ENCODE peak calls at places on chromosomes 1 and 21, in five cellular contexts. One of them, this sample, is unnamed. For H3K4me1, the result is how much of the 10 kb centered on the place peaks cover.

GRCh38 chr1:23791434-23792047 is 596 bp downstream of the LYPLA2 start:
- DNase-seq in SJSA1: peak
- DNase-seq in lower lobe of right lung: peak
- DNase-seq in suprapubic skin: no peak
- DNase-seq in hepatocyte: peak
- DNase-seq in this sample: no peak

GRCh38 chr1:227789042-227789880 is 26.2 kb upstream of the PRSS38 start:
- DNase-seq in SJSA1: no peak
- DNase-seq in suprapubic skin: peak
- DNase-seq in lower lobe of right lung: no peak
- DNase-seq in hepatocyte: no peak
- DNase-seq in this sample: peak

GRCh38 chr1:117563492-117563875 is 42.4 kb upstream of the TENT5C start:
- DNase-seq in SJSA1: no peak
- DNase-seq in lower lobe of right lung: no peak
- DNase-seq in hepatocyte: no peak
- DNase-seq in suprapubic skin: no peak
- DNase-seq in this sample: no peak

GRCh38 chr21:37087188-37087587 is 14.1 kb downstream of the TTC3 start:
- DNase-seq in hepatocyte: peak
- DNase-seq in suprapubic skin: no peak
- DNase-seq in SJSA1: peak
- DNase-seq in lower lobe of right lung: no peak
- DNase-seq in this sample: no peak

GRCh38 chr1:115929846-115930245 is 46.5 kb upstream of the SLC22A15 start:
- DNase-seq in lower lobe of right lung: no peak
- DNase-seq in SJSA1: peak
- DNase-seq in suprapubic skin: no peak
- DNase-seq in hepatocyte: peak
- DNase-seq in this sample: no peak

GRCh38 chr21:42865361-42866160 is 13.8 kb downstream of the WDR4 start:
- DNase-seq in lower lobe of right lung: peak
- DNase-seq in hepatocyte: no peak
- DNase-seq in SJSA1: no peak
- DNase-seq in suprapubic skin: no peak
- DNase-seq in this sample: peak

GRCh38 chr1:233020441-233020840 is 70.0 kb downstream of the NTPCR start:
- DNase-seq in hepatocyte: no peak
- DNase-seq in suprapubic skin: no peak
- DNase-seq in SJSA1: peak
- DNase-seq in lower lobe of right lung: no peak
- DNase-seq in this sample: peak

GRCh38 chr1:165075725-165076370 is 280.7 kb downstream of the LMX1A start:
- DNase-seq in lower lobe of right lung: no peak
- DNase-seq in hepatocyte: peak
- DNase-seq in suprapubic skin: no peak
- DNase-seq in SJSA1: peak
- DNase-seq in this sample: no peak

GRCh38 chr1:98327151-98327918 is 334.2 kb upstream of the SNX7 start:
- DNase-seq in suprapubic skin: no peak
- DNase-seq in lower lobe of right lung: no peak
- DNase-seq in SJSA1: peak
- DNase-seq in hepatocyte: no peak
- DNase-seq in this sample: no peak

GRCh38 chr1:205602118-205602517 is 29.7 kb downstream of the ELK4 start:
- DNase-seq in hepatocyte: no peak
- DNase-seq in SJSA1: no peak
- DNase-seq in lower lobe of right lung: no peak
- DNase-seq in suprapubic skin: no peak
- DNase-seq in this sample: no peak

GRCh38 chr1:112247036-112247597 is 148.9 kb upstream of the CTTNBP2NL start:
- DNase-seq in suprapubic skin: no peak
- DNase-seq in hepatocyte: no peak
- DNase-seq in SJSA1: no peak
- DNase-seq in lower lobe of right lung: no peak
- DNase-seq in this sample: no peak

GRCh38 chr1:242827538-242827937 is 303.0 kb upstream of the PLD5 start:
- DNase-seq in suprapubic skin: no peak
- DNase-seq in lower lobe of right lung: no peak
- DNase-seq in hepatocyte: peak
- DNase-seq in SJSA1: peak
- DNase-seq in this sample: no peak

GRCh38 chr1:206890125-206890637 is 7.1 kb upstream of the IL24 start:
- DNase-seq in SJSA1: no peak
- DNase-seq in lower lobe of right lung: no peak
- DNase-seq in suprapubic skin: no peak
- DNase-seq in hepatocyte: no peak
- DNase-seq in this sample: no peak

GRCh38 chr1:40926441-40926840 is 53.1 kb upstream of the CTPS1 start:
- DNase-seq in suprapubic skin: peak
- DNase-seq in hepatocyte: no peak
- DNase-seq in SJSA1: no peak
- DNase-seq in lower lobe of right lung: no peak
- DNase-seq in this sample: no peak

GRCh38 chr1:2408456-2408855 is 3.9 kb downstream of the PEX10 start:
- DNase-seq in suprapubic skin: no peak
- DNase-seq in SJSA1: no peak
- DNase-seq in lower lobe of right lung: no peak
- DNase-seq in hepatocyte: no peak
- DNase-seq in this sample: peak

GRCh38 chr1:46244656-46245371 is 2.7 kb upstream of the RAD54L start:
- DNase-seq in SJSA1: peak
- DNase-seq in lower lobe of right lung: no peak
- DNase-seq in suprapubic skin: no peak
- DNase-seq in hepatocyte: no peak
- DNase-seq in this sample: no peak

GRCh38 chr1:69221492-69221990 is 346.2 kb upstream of the LRRC7 start:
- DNase-seq in suprapubic skin: no peak
- DNase-seq in SJSA1: no peak
- DNase-seq in hepatocyte: no peak
- DNase-seq in lower lobe of right lung: no peak
- DNase-seq in this sample: no peak

GRCh38 chr1:14850563-14850962 is 252.1 kb downstream of the KAZN start:
- DNase-seq in hepatocyte: peak
- DNase-seq in SJSA1: peak
- DNase-seq in suprapubic skin: no peak
- DNase-seq in lower lobe of right lung: no peak
- DNase-seq in this sample: no peak

GRCh38 chr1:56547977-56548376 is 31.4 kb downstream of the PLPP3 start:
- DNase-seq in hepatocyte: no peak
- DNase-seq in lower lobe of right lung: no peak
- DNase-seq in suprapubic skin: peak
- DNase-seq in SJSA1: no peak
- DNase-seq in this sample: peak

GRCh38 chr1:161730050-161730564 is 8.8 kb downstream of the FCRLB start:
- DNase-seq in hepatocyte: no peak
- DNase-seq in lower lobe of right lung: no peak
- DNase-seq in SJSA1: peak
- DNase-seq in suprapubic skin: no peak
- DNase-seq in this sample: no peak

GRCh38 chr1:58412071-58412580 is 134.4 kb downstream of the OMA1 start:
- DNase-seq in lower lobe of right lung: no peak
- DNase-seq in SJSA1: peak
- DNase-seq in hepatocyte: no peak
- DNase-seq in suprapubic skin: no peak
- DNase-seq in this sample: no peak

GRCh38 chr1:22488319-22488718 is 36.7 kb downstream of the ZBTB40 start:
- DNase-seq in SJSA1: no peak
- DNase-seq in lower lobe of right lung: no peak
- DNase-seq in suprapubic skin: no peak
- DNase-seq in hepatocyte: peak
- DNase-seq in this sample: no peak

GRCh38 chr1:212858461-212859265 is 588 bp downstream of the FLVCR1 start:
- DNase-seq in suprapubic skin: peak
- DNase-seq in SJSA1: peak
- DNase-seq in lower lobe of right lung: peak
- DNase-seq in hepatocyte: peak
- DNase-seq in this sample: peak

DNA sequence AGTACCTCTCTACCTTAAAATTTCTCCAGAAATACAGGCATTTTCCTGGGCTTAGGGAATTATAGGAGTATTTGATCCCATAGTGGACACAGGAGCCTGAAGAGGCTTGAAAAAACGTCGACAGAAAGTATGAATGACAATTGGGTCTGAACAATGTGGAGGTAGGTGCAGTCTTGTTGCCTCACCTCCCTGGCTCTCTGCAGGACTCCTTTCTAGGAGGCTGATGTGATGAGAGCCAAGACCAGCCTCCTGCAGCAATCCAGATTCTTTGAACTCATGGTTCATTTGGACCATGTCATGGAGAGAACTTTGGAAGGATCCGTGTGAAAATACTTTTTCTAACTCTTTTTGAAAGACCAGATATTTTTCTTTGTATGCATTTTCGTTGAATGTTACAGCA is 50.5 kb upstream of the MTF2 start:
- DNase-seq in hepatocyte: no peak
- DNase-seq in suprapubic skin: no peak
- DNase-seq in lower lobe of right lung: no peak
- DNase-seq in SJSA1: no peak
- DNase-seq in this sample: no peak
- H3K4me1 ChIP-seq in hepatocyte: under half
- H3K4me1 ChIP-seq in suprapubic skin: under half
- H3K4me1 ChIP-seq in lower lobe of right lung: under half
- H3K4me1 ChIP-seq in SJSA1: under half
- H3K4me1 ChIP-seq in this sample: under half

DNA sequence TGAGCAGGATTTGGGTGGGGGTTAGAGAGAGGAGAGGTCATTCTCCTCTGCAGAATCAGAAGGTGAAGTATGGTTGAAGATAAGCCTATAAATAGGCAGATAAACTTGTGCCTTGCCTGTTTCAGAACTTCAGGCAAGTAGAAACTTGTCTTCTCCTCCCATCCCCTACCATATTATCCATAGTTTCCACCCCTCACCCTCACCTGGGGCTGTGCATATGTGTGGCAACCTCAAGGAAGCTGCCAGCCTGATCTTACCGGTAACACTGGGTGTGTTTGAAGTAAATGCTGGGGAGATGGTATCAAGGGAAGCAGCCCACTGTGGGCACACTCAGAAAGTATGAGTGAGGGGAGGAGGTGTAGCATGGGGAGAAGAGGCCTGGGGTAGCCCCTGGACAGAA is 14.5 kb downstream of the VANGL2 start:
- DNase-seq in suprapubic skin: no peak
- DNase-seq in hepatocyte: no peak
- DNase-seq in lower lobe of right lung: no peak
- DNase-seq in SJSA1: no peak
- DNase-seq in this sample: no peak
- H3K4me1 ChIP-seq in suprapubic skin: half or more
- H3K4me1 ChIP-seq in hepatocyte: under half
- H3K4me1 ChIP-seq in lower lobe of right lung: under half
- H3K4me1 ChIP-seq in SJSA1: under half
- H3K4me1 ChIP-seq in this sample: under half

GRCh38 chr1:26731233-26731902 is 35.6 kb downstream of the ARID1A start:
- DNase-seq in hepatocyte: no peak
- DNase-seq in SJSA1: no peak
- DNase-seq in lower lobe of right lung: no peak
- DNase-seq in suprapubic skin: no peak
- DNase-seq in this sample: no peak
- H3K4me1 ChIP-seq in hepatocyte: under half
- H3K4me1 ChIP-seq in SJSA1: under half
- H3K4me1 ChIP-seq in lower lobe of right lung: under half
- H3K4me1 ChIP-seq in suprapubic skin: under half
- H3K4me1 ChIP-seq in this sample: under half

DNA sequence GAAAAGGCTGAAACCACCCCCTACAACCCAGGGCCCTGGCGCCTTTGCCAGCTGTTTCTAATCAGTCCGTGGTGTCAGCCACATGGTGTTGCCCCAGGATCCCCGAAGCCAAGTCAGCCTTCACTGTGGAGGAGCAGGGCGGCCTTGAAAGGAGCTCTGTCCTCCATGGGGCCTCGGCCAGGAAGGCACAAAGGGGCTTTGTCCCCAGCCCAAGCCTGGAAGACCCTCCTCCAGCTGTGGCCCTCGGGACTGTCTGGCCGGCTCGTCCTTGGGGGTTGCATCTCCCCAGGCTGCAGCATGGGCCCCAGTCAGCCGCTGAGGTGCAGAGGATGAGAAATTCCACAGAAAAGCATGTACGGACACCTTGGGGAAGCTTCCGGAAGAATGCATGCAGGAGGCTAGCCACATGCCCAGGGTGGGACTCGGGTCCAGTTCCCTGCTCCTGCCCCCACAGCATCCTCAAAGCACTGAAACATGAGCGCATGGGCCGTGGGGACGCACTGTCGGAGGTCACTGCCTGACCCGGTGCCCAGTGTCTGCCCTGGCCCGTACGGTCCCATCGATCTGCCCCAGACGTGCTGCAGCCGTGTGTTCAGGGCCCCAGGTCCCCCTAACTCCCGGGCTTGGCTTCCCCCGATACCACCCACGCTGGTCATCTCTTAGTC is 38.6 kb upstream of the POFUT2 start:
- DNase-seq in suprapubic skin: peak
- DNase-seq in hepatocyte: no peak
- DNase-seq in SJSA1: peak
- DNase-seq in lower lobe of right lung: peak
- DNase-seq in this sample: peak
- H3K4me1 ChIP-seq in suprapubic skin: under half
- H3K4me1 ChIP-seq in hepatocyte: under half
- H3K4me1 ChIP-seq in SJSA1: half or more
- H3K4me1 ChIP-seq in lower lobe of right lung: under half
- H3K4me1 ChIP-seq in this sample: under half

DNA sequence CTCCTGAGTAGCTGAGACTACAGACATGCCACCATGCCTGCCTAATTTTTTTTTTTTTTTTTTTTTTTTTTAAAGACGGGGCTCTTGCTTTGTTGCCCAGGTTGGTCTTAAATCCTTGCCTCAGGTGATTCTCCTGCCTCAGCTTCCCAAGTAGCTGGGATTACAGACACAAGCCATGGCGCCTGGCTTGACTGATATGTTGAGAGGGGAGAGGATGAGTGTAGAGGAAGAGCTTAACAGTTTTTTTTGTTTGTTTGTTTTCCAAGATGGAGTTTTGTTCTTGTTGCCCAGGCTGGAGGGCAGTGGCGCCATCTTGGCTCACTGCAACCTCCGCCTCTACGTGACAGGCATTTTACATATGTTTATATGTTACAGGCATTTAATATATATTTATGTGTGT is 2.5 kb downstream of the SRP9 start:
- DNase-seq in hepatocyte: no peak
- DNase-seq in SJSA1: no peak
- DNase-seq in suprapubic skin: no peak
- DNase-seq in lower lobe of right lung: no peak
- DNase-seq in this sample: no peak
- H3K4me1 ChIP-seq in hepatocyte: under half
- H3K4me1 ChIP-seq in SJSA1: under half
- H3K4me1 ChIP-seq in suprapubic skin: half or more
- H3K4me1 ChIP-seq in lower lobe of right lung: half or more
- H3K4me1 ChIP-seq in this sample: under half

DNA sequence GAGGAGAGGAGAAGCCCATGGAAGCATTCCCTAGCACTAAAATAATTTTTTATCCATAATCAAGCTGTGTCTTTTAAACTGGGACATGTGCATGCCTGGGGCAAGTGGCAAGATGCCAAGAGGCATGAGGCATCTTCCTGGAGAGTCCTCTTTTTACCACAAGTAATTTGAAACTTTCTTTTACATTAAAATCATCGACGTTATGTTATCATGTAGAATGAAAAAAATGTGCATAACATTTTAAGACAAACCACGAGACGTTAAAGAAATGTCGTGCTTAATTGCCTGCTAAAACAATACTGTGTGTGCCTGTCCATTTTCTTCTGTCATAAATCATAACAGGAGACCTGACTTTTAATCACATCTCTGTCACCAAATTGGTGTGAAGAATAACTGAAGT is 1.5 kb downstream of the STYXL2 start:
- DNase-seq in hepatocyte: no peak
- DNase-seq in suprapubic skin: no peak
- DNase-seq in SJSA1: no peak
- DNase-seq in lower lobe of right lung: no peak
- DNase-seq in this sample: no peak
- H3K4me1 ChIP-seq in hepatocyte: under half
- H3K4me1 ChIP-seq in suprapubic skin: under half
- H3K4me1 ChIP-seq in SJSA1: under half
- H3K4me1 ChIP-seq in lower lobe of right lung: under half
- H3K4me1 ChIP-seq in this sample: under half